ENCODE peak calls at places on chromosomes 3 and 15, in five cellular contexts. One of them, this sample, is unnamed.

GRCh38 chr3:72232777-72233176 is 447.8 kb upstream of the PROK2 start:
- DNase-seq in NCI-H69: no peak
- DNase-seq in activated naive CD8-positive, alpha-beta T cell treated with anti-CD3 and anti-CD28 coated beads, Interleukin-2, amount 50 U/mL, for 24 hours: no peak
- DNase-seq in activated T-cell treated with anti-CD3 and anti-CD28 coated beads for 4 hours: no peak
- DNase-seq in T-helper 9 cell: no peak
- DNase-seq in this sample: no peak

GRCh38 chr15:65372787-65373067 is 5.1 kb downstream of the IGDCC3 start:
- DNase-seq in NCI-H69: peak
- DNase-seq in activated naive CD8-positive, alpha-beta T cell treated with anti-CD3 and anti-CD28 coated beads, Interleukin-2, amount 50 U/mL, for 24 hours: no peak
- DNase-seq in activated T-cell treated with anti-CD3 and anti-CD28 coated beads for 4 hours: no peak
- DNase-seq in T-helper 9 cell: no peak
- DNase-seq in this sample: no peak

GRCh38 chr15:28955686-28956421 is 70.1 kb downstream of the APBA2 start:
- DNase-seq in NCI-H69: peak
- DNase-seq in activated naive CD8-positive, alpha-beta T cell treated with anti-CD3 and anti-CD28 coated beads, Interleukin-2, amount 50 U/mL, for 24 hours: no peak
- DNase-seq in activated T-cell treated with anti-CD3 and anti-CD28 coated beads for 4 hours: no peak
- DNase-seq in T-helper 9 cell: no peak
- DNase-seq in this sample: no peak

GRCh38 chr15:89912674-89913396 is at the start of gene ARPIN:
- DNase-seq in NCI-H69: peak
- DNase-seq in activated naive CD8-positive, alpha-beta T cell treated with anti-CD3 and anti-CD28 coated beads, Interleukin-2, amount 50 U/mL, for 24 hours: no peak
- DNase-seq in activated T-cell treated with anti-CD3 and anti-CD28 coated beads for 4 hours: no peak
- DNase-seq in T-helper 9 cell: no peak
- DNase-seq in this sample: peak

GRCh38 chr3:46922426-46922825 is 44.9 kb downstream of the PTH1R start:
- DNase-seq in NCI-H69: no peak
- DNase-seq in activated naive CD8-positive, alpha-beta T cell treated with anti-CD3 and anti-CD28 coated beads, Interleukin-2, amount 50 U/mL, for 24 hours: no peak
- DNase-seq in activated T-cell treated with anti-CD3 and anti-CD28 coated beads for 4 hours: no peak
- DNase-seq in T-helper 9 cell: no peak
- DNase-seq in this sample: no peak

GRCh38 chr3:30680789-30681188 is 74.4 kb downstream of the TGFBR2 start:
- DNase-seq in NCI-H69: no peak
- DNase-seq in activated naive CD8-positive, alpha-beta T cell treated with anti-CD3 and anti-CD28 coated beads, Interleukin-2, amount 50 U/mL, for 24 hours: no peak
- DNase-seq in activated T-cell treated with anti-CD3 and anti-CD28 coated beads for 4 hours: no peak
- DNase-seq in T-helper 9 cell: no peak
- DNase-seq in this sample: no peak

GRCh38 chr15:48371550-48371949 is 40.3 kb downstream of the DUT start:
- DNase-seq in NCI-H69: no peak
- DNase-seq in activated naive CD8-positive, alpha-beta T cell treated with anti-CD3 and anti-CD28 coated beads, Interleukin-2, amount 50 U/mL, for 24 hours: no peak
- DNase-seq in activated T-cell treated with anti-CD3 and anti-CD28 coated beads for 4 hours: no peak
- DNase-seq in T-helper 9 cell: no peak
- DNase-seq in this sample: no peak

GRCh38 chr3:167657684-167658225 is 4.0 kb upstream of the WDR49 start:
- DNase-seq in NCI-H69: no peak
- DNase-seq in activated naive CD8-positive, alpha-beta T cell treated with anti-CD3 and anti-CD28 coated beads, Interleukin-2, amount 50 U/mL, for 24 hours: no peak
- DNase-seq in activated T-cell treated with anti-CD3 and anti-CD28 coated beads for 4 hours: no peak
- DNase-seq in T-helper 9 cell: no peak
- DNase-seq in this sample: no peak

GRCh38 chr3:141408596-141408995 is 40.3 kb downstream of the ZBTB38 start:
- DNase-seq in NCI-H69: no peak
- DNase-seq in activated naive CD8-positive, alpha-beta T cell treated with anti-CD3 and anti-CD28 coated beads, Interleukin-2, amount 50 U/mL, for 24 hours: no peak
- DNase-seq in activated T-cell treated with anti-CD3 and anti-CD28 coated beads for 4 hours: no peak
- DNase-seq in T-helper 9 cell: no peak
- DNase-seq in this sample: no peak

GRCh38 chr3:112038863-112039262 is 4.3 kb downstream of the TMPRSS7 start:
- DNase-seq in NCI-H69: peak
- DNase-seq in activated naive CD8-positive, alpha-beta T cell treated with anti-CD3 and anti-CD28 coated beads, Interleukin-2, amount 50 U/mL, for 24 hours: no peak
- DNase-seq in activated T-cell treated with anti-CD3 and anti-CD28 coated beads for 4 hours: no peak
- DNase-seq in T-helper 9 cell: no peak
- DNase-seq in this sample: no peak

GRCh38 chr3:127473244-127474024 is 117.1 kb downstream of the TPRA1 start:
- DNase-seq in NCI-H69: peak
- DNase-seq in activated naive CD8-positive, alpha-beta T cell treated with anti-CD3 and anti-CD28 coated beads, Interleukin-2, amount 50 U/mL, for 24 hours: peak
- DNase-seq in activated T-cell treated with anti-CD3 and anti-CD28 coated beads for 4 hours: no peak
- DNase-seq in T-helper 9 cell: no peak
- DNase-seq in this sample: peak

GRCh38 chr15:80266113-80266512 is 14.1 kb upstream of the CTXND1 start:
- DNase-seq in NCI-H69: no peak
- DNase-seq in activated naive CD8-positive, alpha-beta T cell treated with anti-CD3 and anti-CD28 coated beads, Interleukin-2, amount 50 U/mL, for 24 hours: no peak
- DNase-seq in activated T-cell treated with anti-CD3 and anti-CD28 coated beads for 4 hours: no peak
- DNase-seq in T-helper 9 cell: no peak
- DNase-seq in this sample: no peak

GRCh38 chr15:25439456-25439836 is 622 bp upstream of the UBE3A start:
- DNase-seq in NCI-H69: peak
- DNase-seq in activated naive CD8-positive, alpha-beta T cell treated with anti-CD3 and anti-CD28 coated beads, Interleukin-2, amount 50 U/mL, for 24 hours: no peak
- DNase-seq in activated T-cell treated with anti-CD3 and anti-CD28 coated beads for 4 hours: no peak
- DNase-seq in T-helper 9 cell: no peak
- DNase-seq in this sample: no peak

GRCh38 chr3:183924543-183924942 is 39.9 kb upstream of the PARL start:
- DNase-seq in NCI-H69: no peak
- DNase-seq in activated naive CD8-positive, alpha-beta T cell treated with anti-CD3 and anti-CD28 coated beads, Interleukin-2, amount 50 U/mL, for 24 hours: no peak
- DNase-seq in activated T-cell treated with anti-CD3 and anti-CD28 coated beads for 4 hours: no peak
- DNase-seq in T-helper 9 cell: no peak
- DNase-seq in this sample: no peak

GRCh38 chr3:21754839-21755238 is 3.8 kb upstream of the ZNF385D start:
- DNase-seq in NCI-H69: peak
- DNase-seq in activated naive CD8-positive, alpha-beta T cell treated with anti-CD3 and anti-CD28 coated beads, Interleukin-2, amount 50 U/mL, for 24 hours: no peak
- DNase-seq in activated T-cell treated with anti-CD3 and anti-CD28 coated beads for 4 hours: no peak
- DNase-seq in T-helper 9 cell: no peak
- DNase-seq in this sample: no peak

GRCh38 chr3:184604039-184604955 is 42.7 kb downstream of the EPHB3 start:
- DNase-seq in NCI-H69: peak
- DNase-seq in activated naive CD8-positive, alpha-beta T cell treated with anti-CD3 and anti-CD28 coated beads, Interleukin-2, amount 50 U/mL, for 24 hours: no peak
- DNase-seq in activated T-cell treated with anti-CD3 and anti-CD28 coated beads for 4 hours: no peak
- DNase-seq in T-helper 9 cell: no peak
- DNase-seq in this sample: peak

GRCh38 chr15:23035964-23036566 is 3.3 kb downstream of the TUBGCP5 start:
- DNase-seq in NCI-H69: peak
- DNase-seq in activated naive CD8-positive, alpha-beta T cell treated with anti-CD3 and anti-CD28 coated beads, Interleukin-2, amount 50 U/mL, for 24 hours: peak
- DNase-seq in activated T-cell treated with anti-CD3 and anti-CD28 coated beads for 4 hours: peak
- DNase-seq in T-helper 9 cell: peak
- DNase-seq in this sample: peak

GRCh38 chr3:29755416-29755815 is 474.5 kb downstream of the RBMS3 start:
- DNase-seq in NCI-H69: no peak
- DNase-seq in activated naive CD8-positive, alpha-beta T cell treated with anti-CD3 and anti-CD28 coated beads, Interleukin-2, amount 50 U/mL, for 24 hours: no peak
- DNase-seq in activated T-cell treated with anti-CD3 and anti-CD28 coated beads for 4 hours: no peak
- DNase-seq in T-helper 9 cell: no peak
- DNase-seq in this sample: no peak

GRCh38 chr3:127448161-127448561 is 142.4 kb downstream of the TPRA1 start:
- DNase-seq in NCI-H69: peak
- DNase-seq in activated naive CD8-positive, alpha-beta T cell treated with anti-CD3 and anti-CD28 coated beads, Interleukin-2, amount 50 U/mL, for 24 hours: no peak
- DNase-seq in activated T-cell treated with anti-CD3 and anti-CD28 coated beads for 4 hours: no peak
- DNase-seq in T-helper 9 cell: no peak
- DNase-seq in this sample: no peak

GRCh38 chr3:45312836-45313493 is 75.4 kb upstream of the LARS2 start:
- DNase-seq in NCI-H69: peak
- DNase-seq in activated naive CD8-positive, alpha-beta T cell treated with anti-CD3 and anti-CD28 coated beads, Interleukin-2, amount 50 U/mL, for 24 hours: no peak
- DNase-seq in activated T-cell treated with anti-CD3 and anti-CD28 coated beads for 4 hours: no peak
- DNase-seq in T-helper 9 cell: no peak
- DNase-seq in this sample: no peak